ENCODE peak calls at places on chromosomes 6 and 20, in five cellular contexts. A, S, R, T and V are unnamed samples.

GRCh38 chr6:88077305-88077704 is 29.7 kb downstream of the SPACA1 start:
- DNase-seq in A (no peak), S (no peak), R (no peak), T (no peak), V (no peak)

GRCh38 chr6:7201732-7202541 is 94.2 kb downstream of the RREB1 start:
- DNase-seq in A (peak; percentile 98), S (no peak), R (no peak), T (no peak), V (peak; percentile 47)

GRCh38 chr6:157240059-157240959 is 83.0 kb downstream of the TMEM242 start:
- DNase-seq in A (no peak), S (no peak), R (peak; percentile 68), T (no peak), V (no peak)

GRCh38 chr20:6501061-6501460 is 266.4 kb upstream of the BMP2 start:
- DNase-seq in A (no peak), S (no peak), R (no peak), T (no peak), V (no peak)

GRCh38 chr20:36703530-36703929 is 42.4 kb downstream of the NDRG3 start:
- DNase-seq in A (no peak), S (no peak), R (no peak), T (no peak), V (no peak)

GRCh38 chr6:42294759-42295158 is 77.1 kb upstream of the MRPS10 start:
- DNase-seq in A (no peak), S (no peak), R (no peak), T (peak; percentile 16), V (no peak)

GRCh38 chr20:4971064-4971463 is 30.2 kb downstream of the SLC23A2 start:
- DNase-seq in A (no peak), S (no peak), R (no peak), T (no peak), V (no peak)

GRCh38 chr6:31578461-31579118 is 3.2 kb downstream of the TNF start:
- DNase-seq in A (no peak), S (no peak), R (no peak), T (no peak), V (no peak)

GRCh38 chr6:5260111-5260620 is 584 bp downstream of the LYRM4 start:
- DNase-seq in A (peak; percentile 61), S (peak; percentile 60), R (peak; percentile 74), T (peak; percentile 21), V (peak; percentile 75)

GRCh38 chr6:169271158-169271936 is 17.7 kb upstream of the THBS2 start:
- DNase-seq in A (no peak), S (peak; percentile 53), R (no peak), T (no peak), V (no peak)

GRCh38 chr6:42226251-42227143 is 8.8 kb upstream of the MRPS10 start:
- DNase-seq in A (no peak), S (peak; percentile 48), R (no peak), T (peak; percentile 49), V (no peak)

GRCh38 chr6:131349199-131349598 is 213.9 kb downstream of the AKAP7 start:
- DNase-seq in A (no peak), S (no peak), R (no peak), T (no peak), V (no peak)

GRCh38 chr20:10309326-10309725 is 90.7 kb downstream of the SNAP25 start:
- DNase-seq in A (no peak), S (peak; percentile 88), R (no peak), T (peak; percentile 60), V (no peak)

GRCh38 chr20:58433759-58434158 is 44.7 kb downstream of the VAPB start:
- DNase-seq in A (no peak), S (peak; percentile 48), R (no peak), T (no peak), V (no peak)

GRCh38 chr20:9411833-9412232 is 102.6 kb upstream of the LAMP5 start:
- DNase-seq in A (no peak), S (no peak), R (no peak), T (no peak), V (no peak)